ENCODE peak calls at places on chromosome 20, in four cellular contexts. T is H1, Q is GM12878, P is HepG2. M is an unnamed sample.

GRCh38 chr20:53736757-53737403 is 143.2 kb upstream of the ZNF217 start:
- DNase-seq in T (no peak), Q (peak), P (no peak), M (no peak)

GRCh38 chr20:41456341-41456740 is 89.7 kb upstream of the EMILIN3 start:
- DNase-seq in T (no peak), Q (no peak), P (no peak), M (no peak)

GRCh38 chr20:38514947-38515346 is 42.3 kb downstream of the RALGAPB start:
- DNase-seq in T (no peak), Q (no peak), P (no peak), M (no peak)

GRCh38 chr20:24388828-24389325 is 80.6 kb upstream of the SYNDIG1 start:
- DNase-seq in T (no peak), Q (no peak), P (no peak), M (no peak)

GRCh38 chr20:3563113-3563512 is 92.3 kb downstream of the ATRN start:
- DNase-seq in T (no peak), Q (no peak), P (no peak), M (no peak)

GRCh38 chr20:33516882-33517281 is 27.0 kb downstream of the CBFA2T2 start:
- DNase-seq in T (no peak), Q (no peak), P (no peak), M (no peak)

GRCh38 chr20:10177326-10177725 is 41.3 kb upstream of the SNAP25 start:
- DNase-seq in T (no peak), Q (no peak), P (no peak), M (no peak)

GRCh38 chr20:16143596-16143995 is 429.7 kb downstream of the KIF16B start:
- DNase-seq in T (no peak), Q (no peak), P (no peak), M (no peak)

GRCh38 chr20:54140927-54141566 is 32.7 kb downstream of the CYP24A1 start:
- DNase-seq in T (no peak), Q (no peak), P (peak), M (no peak)

GRCh38 chr20:6626805-6627204 is 140.7 kb upstream of the BMP2 start:
- DNase-seq in T (peak), Q (no peak), P (peak), M (no peak)

GRCh38 chr20:47280228-47280627 is 76.3 kb downstream of the ZMYND8 start:
- DNase-seq in T (no peak), Q (no peak), P (no peak), M (no peak)

GRCh38 chr20:25061821-25062530 is 4.0 kb upstream of the ACSS1 start:
- DNase-seq in T (no peak), Q (no peak), P (no peak), M (no peak)

GRCh38 chr20:51376121-51376520 is 166.4 kb downstream of the NFATC2 start:
- DNase-seq in T (no peak), Q (no peak), P (no peak), M (no peak)

GRCh38 chr20:47929368-47930115 is 144.3 kb upstream of the SULF2 start:
- DNase-seq in T (no peak), Q (no peak), P (no peak), M (no peak)

GRCh38 chr20:52056203-52057062 is 135.1 kb downstream of the ZFP64 start:
- DNase-seq in T (no peak), Q (no peak), P (no peak), M (no peak)

GRCh38 chr20:17442588-17442987 is 88.6 kb downstream of the BFSP1 start:
- DNase-seq in T (no peak), Q (no peak), P (peak), M (peak)

GRCh38 chr20:53829086-53829703 is 235.6 kb upstream of the ZNF217 start:
- DNase-seq in T (no peak), Q (no peak), P (no peak), M (no peak)

GRCh38 chr20:14955396-14955795 is 618.0 kb upstream of the FLRT3 start:
- DNase-seq in T (no peak), Q (no peak), P (no peak), M (no peak)

GRCh38 chr20:1381753-1382591 is 10.9 kb downstream of the FKBP1A start:
- DNase-seq in T (no peak), Q (no peak), P (no peak), M (no peak)

GRCh38 chr20:25549866-25550477 is 35.4 kb downstream of the NINL start:
- DNase-seq in T (no peak), Q (no peak), P (peak), M (no peak)

GRCh38 chr20:48398506-48399449 is 429.0 kb downstream of the PREX1 start:
- DNase-seq in T (no peak), Q (no peak), P (peak), M (no peak)

GRCh38 chr20:17786221-17786718 is 86.5 kb downstream of the BANF2 start:
- DNase-seq in T (no peak), Q (no peak), P (no peak), M (no peak)

GRCh38 chr20:61768926-61769832 is 296.5 kb downstream of the TAF4 start:
- DNase-seq in T (no peak), Q (no peak), P (no peak), M (no peak)

GRCh38 chr20:3174442-3175263 is 1.3 kb upstream of the LZTS3 start:
- DNase-seq in T (no peak), Q (no peak), P (no peak), M (no peak)

GRCh38 chr20:24651973-24652340 is 182.5 kb downstream of the SYNDIG1 start:
- DNase-seq in T (no peak), Q (no peak), P (no peak), M (no peak)

GRCh38 chr20:34768105-34768504 is 57.3 kb downstream of the NCOA6 start:
- DNase-seq in T (no peak), Q (no peak), P (no peak), M (no peak)

GRCh38 chr20:48716086-48716485 is 111.7 kb downstream of the PREX1 start:
- DNase-seq in T (no peak), Q (no peak), P (no peak), M (no peak)

GRCh38 chr20:61430228-61430624 is 178.2 kb downstream of the CDH4 start:
- DNase-seq in T (no peak), Q (no peak), P (no peak), M (no peak)

GRCh38 chr20:35144694-35145093 is 2.4 kb downstream of the EDEM2 start:
- DNase-seq in T (no peak), Q (peak), P (no peak), M (no peak)

GRCh38 chr20:11849976-11850670 is 67.6 kb upstream of the BTBD3 start:
- DNase-seq in T (no peak), Q (no peak), P (no peak), M (no peak)

GRCh38 chr20:8424010-8424409 is 291.9 kb downstream of the PLCB1 start:
- DNase-seq in T (no peak), Q (no peak), P (no peak), M (no peak)

GRCh38 chr20:14829897-14830296 is 492.5 kb upstream of the FLRT3 start:
- DNase-seq in T (no peak), Q (peak), P (no peak), M (no peak)

GRCh38 chr20:46348231-46348803 is 40.0 kb upstream of the CDH22 start:
- DNase-seq in T (peak), Q (no peak), P (no peak), M (peak)

GRCh38 chr20:46990017-46990810 is 95.6 kb downstream of the EYA2 start:
- DNase-seq in T (no peak), Q (no peak), P (no peak), M (no peak)

GRCh38 chr20:18684775-18685174 is 96.9 kb downstream of the DTD1 start:
- DNase-seq in T (no peak), Q (no peak), P (no peak), M (no peak)

GRCh38 chr20:21719592-21720214 is 14.2 kb downstream of the PAX1 start:
- DNase-seq in T (peak), Q (peak), P (peak), M (peak)

GRCh38 chr20:57507477-57507876 is 17.5 kb downstream of the CTCFL start:
- DNase-seq in T (no peak), Q (no peak), P (no peak), M (no peak)

GRCh38 chr20:57508381-57508780 is 16.6 kb downstream of the CTCFL start:
- DNase-seq in T (no peak), Q (no peak), P (no peak), M (no peak)

GRCh38 chr20:57512432-57512831 is 12.5 kb downstream of the CTCFL start:
- DNase-seq in T (no peak), Q (no peak), P (no peak), M (no peak)

GRCh38 chr20:57508831-57509230 is 16.1 kb downstream of the CTCFL start:
- DNase-seq in T (no peak), Q (no peak), P (no peak), M (no peak)

GRCh38 chr20:57509665-57510237 is 15.2 kb downstream of the CTCFL start:
- DNase-seq in T (no peak), Q (no peak), P (peak), M (peak)
- TF ChIP-seq SUZ12 in T (no peak), Q (no peak), P (no peak), M (no peak)

GRCh38 chr20:50217207-50217949 is 26.7 kb downstream of the CEBPB start:
- DNase-seq in T (no peak), Q (no peak), P (no peak), M (no peak)
- TF ChIP-seq SUZ12 in T (no peak), Q (no peak), P (no peak), M (no peak)

DNA sequence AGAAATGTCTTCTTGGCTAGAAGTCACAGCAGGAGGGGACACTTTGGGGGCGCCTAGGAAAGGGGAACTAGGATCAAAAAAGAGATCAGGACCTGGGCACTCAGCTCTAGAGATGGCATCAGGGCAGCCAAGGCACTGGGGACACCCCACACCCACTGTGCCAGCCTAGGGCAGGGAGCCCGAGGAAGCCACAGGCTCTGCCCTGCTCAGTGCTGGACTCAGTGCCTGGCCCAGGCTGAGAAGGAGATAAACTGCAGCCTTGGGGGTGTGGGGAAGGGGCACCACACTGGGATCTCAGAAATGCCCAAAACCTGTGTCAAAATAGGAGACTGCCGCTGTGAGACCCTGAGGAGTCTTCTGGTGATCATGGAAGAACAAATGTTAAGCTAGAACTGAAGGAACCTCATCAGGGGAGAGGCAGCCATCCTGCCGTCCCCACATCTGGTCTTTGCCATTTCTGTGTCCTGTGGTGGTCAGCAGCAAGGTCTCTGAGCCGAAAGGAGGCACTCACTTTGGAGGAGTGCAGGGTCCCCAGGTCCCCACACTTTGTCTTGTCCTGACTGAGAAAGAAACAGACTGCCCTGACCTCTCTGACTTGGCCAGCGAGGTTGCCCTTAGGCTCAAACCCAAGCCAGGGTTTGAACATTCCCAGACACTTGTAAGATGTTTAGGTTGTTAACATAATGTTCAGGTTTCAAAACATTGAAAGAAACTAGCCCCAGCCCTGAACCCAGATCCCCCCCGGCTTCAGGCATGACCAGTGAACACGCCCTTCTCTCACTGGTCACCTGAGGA is 2.3 kb downstream of the ARFRP1 start:
- DNase-seq in T (no peak), Q (no peak), P (no peak), M (peak)
- TF ChIP-seq SUZ12 in T (no peak), Q (no peak), P (no peak), M (no peak)

GRCh38 chr20:5203380-5203779 is 76.6 kb downstream of the CDS2 start:
- DNase-seq in T (no peak), Q (no peak), P (no peak), M (no peak)
- TF ChIP-seq SUZ12 in T (no peak), Q (no peak), P (no peak), M (no peak)

DNA sequence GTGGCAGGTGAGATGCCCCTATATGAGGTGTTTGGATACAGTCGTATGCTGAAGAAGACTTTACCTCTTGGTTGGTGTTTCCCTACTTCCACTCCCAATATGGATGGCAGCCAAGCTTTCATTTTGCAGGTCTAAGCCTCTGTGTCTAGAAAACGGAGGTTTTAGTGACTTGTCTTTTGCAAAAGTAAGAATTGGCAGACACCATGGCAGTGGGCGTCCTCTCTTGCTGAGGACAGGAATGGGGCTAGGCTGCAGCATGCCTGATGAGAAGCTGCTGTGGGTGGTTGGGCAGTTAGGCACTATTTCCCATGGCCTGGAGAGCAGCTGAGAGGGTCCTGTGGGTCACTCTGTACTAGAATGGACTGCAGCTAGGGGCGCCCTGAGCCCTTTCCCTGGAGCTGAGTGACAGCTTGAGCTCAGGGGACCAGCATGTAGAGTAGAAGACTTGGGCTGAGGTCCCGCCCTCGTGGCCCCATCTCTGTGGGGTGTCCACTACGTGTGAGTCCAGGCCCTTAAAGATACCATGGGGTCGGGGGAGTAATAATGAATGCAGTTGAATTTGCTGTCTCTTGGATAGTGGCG is 127.4 kb downstream of the CDH26 start:
- DNase-seq in T (no peak), Q (no peak), P (no peak), M (no peak)
- TF ChIP-seq SUZ12 in T (no peak), Q (no peak), P (no peak), M (no peak)

GRCh38 chr20:44031001-44031574 is 116.4 kb downstream of the TOX2 start:
- DNase-seq in T (no peak), Q (no peak), P (no peak), M (no peak)
- TF ChIP-seq SUZ12 in T (no peak), Q (no peak), P (no peak), M (no peak)

DNA sequence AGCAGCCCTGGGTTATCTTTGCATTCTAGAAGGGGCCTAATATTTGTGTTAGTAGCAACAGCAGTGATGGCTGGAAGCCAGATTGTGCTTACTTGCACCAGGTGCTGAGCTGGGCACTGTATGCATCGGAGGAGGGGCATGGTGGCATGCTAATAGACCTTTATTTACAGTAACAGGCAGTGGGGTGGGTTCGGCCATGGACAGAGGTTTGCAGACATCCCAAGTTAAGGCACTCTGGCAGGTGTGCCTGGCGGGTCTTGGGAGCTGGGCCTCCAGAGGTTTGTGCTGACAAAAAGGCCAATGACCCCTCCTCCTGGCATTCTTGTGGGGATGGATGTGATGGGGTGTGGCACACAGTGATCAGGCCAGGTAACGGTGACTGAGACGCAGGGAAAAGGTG is 39.0 kb upstream of the CD93 start:
- DNase-seq in T (no peak), Q (no peak), P (no peak), M (no peak)
- TF ChIP-seq SUZ12 in T (no peak), Q (no peak), P (no peak), M (no peak)

GRCh38 chr20:45058168-45058850 is 42.6 kb downstream of the KCNS1 start:
- DNase-seq in T (no peak), Q (no peak), P (no peak), M (no peak)

GRCh38 chr20:45056473-45057148 is 44.3 kb downstream of the KCNS1 start:
- DNase-seq in T (no peak), Q (no peak), P (no peak), M (no peak)

GRCh38 chr20:45052698-45053440 is 48.1 kb downstream of the KCNS1 start:
- DNase-seq in T (no peak), Q (peak), P (no peak), M (no peak)

GRCh38 chr20:45053441-45054351 is 47.2 kb downstream of the KCNS1 start:
- DNase-seq in T (no peak), Q (no peak), P (no peak), M (no peak)

DNA sequence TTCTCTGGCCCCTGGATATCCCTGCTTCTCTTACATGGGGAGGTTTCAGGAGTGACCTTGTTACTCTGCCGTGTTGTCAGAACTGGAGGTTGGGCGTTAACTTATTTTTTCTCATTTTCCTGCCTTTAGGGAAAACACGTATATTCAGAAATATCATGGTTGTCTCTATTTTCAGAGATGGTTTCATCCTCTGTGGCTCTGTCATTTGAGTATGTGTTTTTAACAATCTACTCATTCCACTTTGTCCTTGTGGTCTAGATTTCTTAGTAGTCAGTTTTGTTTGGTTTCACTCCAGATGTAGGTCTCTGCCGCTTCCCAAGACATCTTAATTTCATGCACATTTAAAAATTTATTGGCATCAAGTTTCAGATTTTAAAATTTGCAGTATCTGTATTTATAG is 45.9 kb downstream of the KCNS1 start:
- DNase-seq in T (no peak), Q (peak), P (no peak), M (no peak)
- TF ChIP-seq SUZ12 in T (no peak), Q (no peak), P (no peak), M (no peak)